ENCODE peak calls at places on chromosome 6, in seven cellular contexts. J is aorta, V is IMR-90, C is ovary, T is dorsolateral prefrontal cortex, H is GM23248, G is tibial artery. N is an unnamed sample. For H3K27me3, the result is how much of the 10 kb centered on the place peaks cover.

GRCh38 chr6:31729979-31730630 is 1.0 kb upstream of the DDAH2 start:
- DNase-seq in J (peak), V (peak), C (peak), T (peak), H (peak), G (peak), N (peak)

GRCh38 chr6:163529605-163530004 is 115.1 kb downstream of the QKI start:
- DNase-seq in J (no peak), V (peak), C (no peak), T (no peak), H (peak), G (no peak), N (no peak)

GRCh38 chr6:2797564-2798014 is 32.4 kb downstream of the WRNIP1 start:
- DNase-seq in J (no peak), V (no peak), C (no peak), T (no peak), H (no peak), G (no peak), N (no peak)

GRCh38 chr6:108106261-108106660 is 31.7 kb upstream of the OSTM1 start:
- DNase-seq in J (no peak), V (no peak), C (no peak), T (no peak), H (no peak), G (no peak), N (no peak)

GRCh38 chr6:38310061-38310460 is 329.7 kb downstream of the BTBD9 start:
- DNase-seq in J (no peak), V (no peak), C (no peak), T (peak), H (no peak), G (no peak), N (no peak)

GRCh38 chr6:11423072-11423471 is 114.5 kb upstream of the TMEM170B start:
- DNase-seq in J (no peak), V (peak), C (no peak), T (no peak), H (peak), G (no peak), N (no peak)

GRCh38 chr6:145092554-145092953 is 642.8 kb downstream of the EPM2A start:
- DNase-seq in J (no peak), V (no peak), C (no peak), T (no peak), H (no peak), G (no peak), N (no peak)

GRCh38 chr6:56381852-56382251 is 134.5 kb upstream of the COL21A1 start:
- DNase-seq in J (no peak), V (peak), C (no peak), T (no peak), H (peak), G (no peak), N (no peak)

GRCh38 chr6:101226677-101227135 is 166.8 kb upstream of the GRIK2 start:
- DNase-seq in J (no peak), V (peak), C (no peak), T (no peak), H (peak), G (no peak), N (no peak)

GRCh38 chr6:46044876-46045617 is 29.4 kb upstream of the CLIC5 start:
- DNase-seq in J (no peak), V (peak), C (no peak), T (no peak), H (peak), G (peak), N (peak)

GRCh38 chr6:43887340-43887858 is 117.4 kb downstream of the VEGFA start:
- DNase-seq in J (peak), V (no peak), C (no peak), T (no peak), H (no peak), G (no peak), N (peak)

GRCh38 chr6:3355358-3356055 is 96.8 kb downstream of the PSMG4 start:
- DNase-seq in J (no peak), V (no peak), C (peak), T (no peak), H (peak), G (peak), N (no peak)

GRCh38 chr6:30810813-30811329 is 66.5 kb upstream of the IER3 start:
- DNase-seq in J (peak), V (no peak), C (no peak), T (no peak), H (no peak), G (no peak), N (peak)

GRCh38 chr6:41228616-41229015 is 467 bp downstream of the TREML4 start:
- DNase-seq in J (no peak), V (no peak), C (no peak), T (no peak), H (peak), G (no peak), N (no peak)

GRCh38 chr6:55980627-55981211 is 105.3 kb upstream of the BMP5 start:
- DNase-seq in J (no peak), V (peak), C (no peak), T (no peak), H (peak), G (no peak), N (no peak)

GRCh38 chr6:126542052-126542451 is 202.1 kb downstream of the CENPW start:
- DNase-seq in J (no peak), V (no peak), C (no peak), T (no peak), H (no peak), G (no peak), N (no peak)

GRCh38 chr6:160534050-160534696 is 129.9 kb downstream of the LPA start:
- DNase-seq in J (peak), V (peak), C (peak), T (peak), H (peak), G (peak), N (peak)

GRCh38 chr6:10412165-10412947 is 2.5 kb downstream of the TFAP2A start:
- DNase-seq in J (no peak), V (peak), C (peak), T (no peak), H (peak), G (peak), N (no peak)

GRCh38 chr6:136470044-136470443 is 80.2 kb downstream of the MAP7 start:
- DNase-seq in J (no peak), V (no peak), C (no peak), T (no peak), H (no peak), G (no peak), N (no peak)

GRCh38 chr6:88848870-88849269 is 114.5 kb downstream of the RNGTT start:
- DNase-seq in J (no peak), V (no peak), C (no peak), T (no peak), H (no peak), G (no peak), N (no peak)

GRCh38 chr6:88248709-88249321 is 82.7 kb upstream of the CNR1 start:
- DNase-seq in J (no peak), V (no peak), C (no peak), T (no peak), H (no peak), G (no peak), N (no peak)

GRCh38 chr6:2823104-2823850 is 18.4 kb downstream of the SERPINB1 start:
- DNase-seq in J (no peak), V (peak), C (no peak), T (no peak), H (peak), G (no peak), N (no peak)

GRCh38 chr6:69917834-69918233 is 51.5 kb downstream of the COL19A1 start:
- DNase-seq in J (no peak), V (peak), C (no peak), T (no peak), H (peak), G (no peak), N (no peak)

GRCh38 chr6:70166088-70166958 is 136.6 kb downstream of the COL9A1 start:
- DNase-seq in J (no peak), V (peak), C (no peak), T (peak), H (peak), G (no peak), N (peak)

GRCh38 chr6:451336-451735 is 59.8 kb downstream of the IRF4 start:
- DNase-seq in J (no peak), V (no peak), C (no peak), T (no peak), H (no peak), G (no peak), N (no peak)

GRCh38 chr6:43639984-43640800 is 4.6 kb downstream of the MAD2L1BP start:
- DNase-seq in J (no peak), V (no peak), C (no peak), T (no peak), H (no peak), G (no peak), N (no peak)

GRCh38 chr6:39453236-39453635 is 130.7 kb upstream of the KCNK16 start:
- DNase-seq in J (no peak), V (no peak), C (no peak), T (no peak), H (no peak), G (no peak), N (no peak)

GRCh38 chr6:84415068-84415467 is 187.6 kb upstream of the CEP162 start:
- DNase-seq in J (no peak), V (no peak), C (no peak), T (no peak), H (no peak), G (no peak), N (no peak)

GRCh38 chr6:142857609-142858195 is 87.3 kb downstream of the HIVEP2 start:
- DNase-seq in J (no peak), V (no peak), C (no peak), T (no peak), H (no peak), G (no peak), N (no peak)

GRCh38 chr6:155130161-155130853 is 133.5 kb upstream of the CLDN20 start:
- DNase-seq in J (no peak), V (no peak), C (no peak), T (no peak), H (peak), G (no peak), N (no peak)

GRCh38 chr6:146183831-146184230 is 155.0 kb downstream of the GRM1 start:
- DNase-seq in J (no peak), V (no peak), C (no peak), T (no peak), H (no peak), G (no peak), N (no peak)

GRCh38 chr6:107833136-107833535 is 9.0 kb upstream of the SCML4 start:
- DNase-seq in J (no peak), V (no peak), C (no peak), T (no peak), H (no peak), G (no peak), N (no peak)

GRCh38 chr6:38554700-38555413 is 84.9 kb downstream of the BTBD9 start:
- DNase-seq in J (no peak), V (peak), C (no peak), T (no peak), H (peak), G (no peak), N (no peak)

GRCh38 chr6:37283268-37283667 is 25.3 kb upstream of the TMEM217 start:
- DNase-seq in J (no peak), V (peak), C (no peak), T (no peak), H (peak), G (no peak), N (no peak)

GRCh38 chr6:128179890-128180440 is 279.1 kb upstream of the THEMIS start:
- DNase-seq in J (no peak), V (no peak), C (no peak), T (no peak), H (no peak), G (no peak), N (no peak)

GRCh38 chr6:164344801-164345291 is 930.3 kb downstream of the QKI start:
- DNase-seq in J (no peak), V (no peak), C (no peak), T (no peak), H (peak), G (no peak), N (no peak)

GRCh38 chr6:75489025-75489424 is 4.6 kb downstream of the FILIP1 start:
- DNase-seq in J (no peak), V (peak), C (no peak), T (no peak), H (no peak), G (no peak), N (no peak)
- H3K27me3 ChIP-seq in J (under half), V (under half), C (under half), T (under half), H (under half), G (under half), N (under half)

DNA sequence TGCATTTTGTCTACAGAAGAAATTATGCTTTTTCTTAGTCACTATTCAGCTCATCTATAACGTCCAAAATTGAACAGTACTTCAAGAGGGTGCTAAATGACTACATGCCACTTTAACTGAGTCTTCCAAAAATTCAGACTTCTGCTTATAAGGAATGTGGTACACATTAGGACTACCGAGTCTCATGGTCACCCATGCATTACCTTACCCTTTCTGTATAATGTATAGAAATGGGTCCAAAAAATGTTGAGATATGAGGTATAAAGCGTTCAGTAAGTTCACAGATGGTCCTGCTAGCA is 118.8 kb upstream of the PRSS16 start:
- DNase-seq in J (no peak), V (no peak), C (no peak), T (no peak), H (no peak), G (no peak), N (no peak)
- H3K27me3 ChIP-seq in J (under half), V (under half), C (under half), T (under half), H (under half), G (under half), N (under half)

GRCh38 chr6:149230729-149231434 is 86.6 kb upstream of the TAB2 start:
- DNase-seq in J (no peak), V (no peak), C (no peak), T (no peak), H (peak), G (no peak), N (no peak)

GRCh38 chr6:149234051-149234962 is 83.2 kb upstream of the TAB2 start:
- DNase-seq in J (no peak), V (peak), C (no peak), T (no peak), H (peak), G (no peak), N (no peak)

GRCh38 chr6:149233056-149233715 is 84.3 kb upstream of the TAB2 start:
- DNase-seq in J (no peak), V (peak), C (no peak), T (no peak), H (peak), G (no peak), N (no peak)

GRCh38 chr6:149235130-149235561 is 82.4 kb upstream of the TAB2 start:
- DNase-seq in J (no peak), V (peak), C (no peak), T (no peak), H (peak), G (no peak), N (no peak)

DNA sequence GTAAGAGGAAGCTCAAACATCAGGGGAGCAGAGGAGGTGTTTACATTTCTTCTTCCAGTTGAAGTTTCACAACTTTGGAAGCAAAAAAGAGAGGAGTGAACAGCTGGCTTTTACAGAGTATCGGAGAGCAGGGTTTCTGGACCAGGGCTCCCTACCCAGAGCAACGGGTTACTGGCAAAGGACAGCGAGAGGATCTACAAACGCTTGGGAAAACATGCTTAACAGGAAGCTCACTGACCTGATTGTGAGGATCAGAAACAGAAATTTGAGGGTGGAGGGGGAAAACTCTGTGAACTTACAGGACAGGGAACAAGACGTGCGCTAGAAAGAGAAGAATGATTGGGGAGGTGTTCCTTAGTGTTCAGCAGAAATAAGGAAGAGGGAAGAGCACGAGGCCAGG is 85.7 kb upstream of the TAB2 start:
- DNase-seq in J (no peak), V (peak), C (peak), T (no peak), H (no peak), G (no peak), N (no peak)
- H3K27me3 ChIP-seq in J (under half), V (under half), C (under half), T (under half), H (under half), G (under half), N (under half)

GRCh38 chr6:29751480-29751879 is 28.2 kb downstream of the HLA-F start:
- DNase-seq in J (no peak), V (no peak), C (no peak), T (no peak), H (no peak), G (no peak), N (no peak)
- H3K27me3 ChIP-seq in J (under half), V (under half), C (under half), T (under half), H (under half), G (under half), N (under half)

GRCh38 chr6:170229396-170229795 is 61.5 kb downstream of the DLL1 start:
- DNase-seq in J (peak), V (no peak), C (no peak), T (no peak), H (no peak), G (no peak), N (no peak)

GRCh38 chr6:170226647-170227046 is 64.2 kb downstream of the DLL1 start:
- DNase-seq in J (peak), V (no peak), C (no peak), T (no peak), H (no peak), G (peak), N (no peak)

GRCh38 chr6:170227521-170227983 is 63.3 kb downstream of the DLL1 start:
- DNase-seq in J (peak), V (no peak), C (no peak), T (peak), H (no peak), G (no peak), N (no peak)

GRCh38 chr6:170228581-170229310 is 62.1 kb downstream of the DLL1 start:
- DNase-seq in J (peak), V (no peak), C (no peak), T (no peak), H (no peak), G (no peak), N (no peak)

GRCh38 chr6:170227996-170228550 is 62.8 kb downstream of the DLL1 start:
- DNase-seq in J (peak), V (no peak), C (no peak), T (no peak), H (no peak), G (no peak), N (no peak)
- H3K27me3 ChIP-seq in J (under half), V (under half), C (under half), T (under half), H (under half), G (under half), N (under half)

DNA sequence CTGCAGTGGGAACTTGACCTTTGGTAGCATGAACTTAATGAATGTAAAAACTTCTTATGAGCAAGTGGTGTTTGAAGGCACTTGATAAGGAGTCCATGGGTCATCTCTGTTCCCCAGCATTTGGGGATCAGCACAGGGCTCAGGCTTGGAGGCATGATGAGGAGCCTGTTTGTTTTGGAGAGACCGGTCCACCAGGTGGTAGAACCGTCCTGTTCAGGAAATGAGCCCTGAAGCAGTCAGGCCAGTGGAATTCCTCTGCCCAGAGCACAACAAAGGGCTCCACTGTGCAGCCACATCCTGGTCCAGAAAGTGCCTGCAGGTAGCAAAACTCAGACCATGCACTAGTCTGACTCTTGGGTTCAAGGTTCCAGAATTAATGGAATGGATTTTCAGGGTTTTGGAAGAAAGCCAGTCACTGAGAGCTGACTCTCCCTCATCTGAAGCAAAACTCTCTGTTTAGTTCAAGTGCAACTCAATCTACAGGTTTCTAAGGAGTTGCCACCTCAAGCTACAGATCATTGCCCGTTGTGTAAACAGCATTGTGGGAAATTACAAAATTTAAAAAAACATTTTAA is 52.3 kb upstream of the ADGRF1 start:
- DNase-seq in J (no peak), V (peak), C (no peak), T (no peak), H (no peak), G (no peak), N (peak)
- H3K27me3 ChIP-seq in J (under half), V (under half), C (under half), T (under half), H (under half), G (under half), N (under half)

DNA sequence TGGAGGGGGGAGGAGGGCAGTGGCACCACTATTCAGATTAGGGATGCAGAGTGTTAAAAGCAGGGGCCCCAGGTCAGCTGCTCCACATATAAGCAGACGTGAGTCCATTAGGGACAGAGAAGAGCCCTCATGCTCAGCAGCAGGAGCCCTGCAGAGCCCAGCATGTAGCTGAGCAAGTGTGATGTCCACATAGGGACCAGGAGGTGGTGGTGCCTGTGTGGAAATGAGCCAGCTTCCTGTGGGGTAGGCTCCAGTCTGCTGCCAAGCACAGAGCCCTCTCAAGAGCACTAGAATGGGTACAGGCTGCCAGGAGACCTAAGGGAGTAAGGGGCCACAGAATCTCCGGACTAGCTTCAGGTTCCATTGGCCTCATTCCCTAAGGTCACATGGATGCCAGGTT is 57.9 kb upstream of the MLN start:
- DNase-seq in J (no peak), V (no peak), C (no peak), T (no peak), H (no peak), G (no peak), N (no peak)
- H3K27me3 ChIP-seq in J (under half), V (under half), C (under half), T (under half), H (under half), G (under half), N (under half)

GRCh38 chr6:34053721-34054120 is 92.2 kb downstream of the GRM4 start:
- DNase-seq in J (no peak), V (no peak), C (no peak), T (no peak), H (no peak), G (no peak), N (no peak)
- H3K27me3 ChIP-seq in J (under half), V (under half), C (under half), T (under half), H (under half), G (under half), N (under half)

GRCh38 chr6:28770732-28771131 is 153.1 kb downstream of the TRIM27 start:
- DNase-seq in J (no peak), V (no peak), C (no peak), T (no peak), H (no peak), G (no peak), N (no peak)

GRCh38 chr6:28774292-28775051 is 149.3 kb downstream of the TRIM27 start:
- DNase-seq in J (no peak), V (no peak), C (no peak), T (no peak), H (no peak), G (no peak), N (no peak)

GRCh38 chr6:28771401-28772267 is 152.2 kb downstream of the TRIM27 start:
- DNase-seq in J (no peak), V (no peak), C (no peak), T (no peak), H (no peak), G (no peak), N (no peak)

GRCh38 chr6:28775052-28775376 is 148.8 kb downstream of the TRIM27 start:
- DNase-seq in J (no peak), V (no peak), C (no peak), T (no peak), H (no peak), G (no peak), N (no peak)

GRCh38 chr6:28772480-28773381 is 151.1 kb downstream of the TRIM27 start:
- DNase-seq in J (no peak), V (no peak), C (no peak), T (no peak), H (peak), G (no peak), N (no peak)
- H3K27me3 ChIP-seq in J (under half), V (half or more), C (under half), T (half or more), H (half or more), G (under half), N (half or more)

GRCh38 chr6:158516098-158516497 is 43.8 kb upstream of the TMEM181 start:
- DNase-seq in J (no peak), V (no peak), C (no peak), T (no peak), H (no peak), G (no peak), N (no peak)
- H3K27me3 ChIP-seq in J (under half), V (under half), C (under half), T (under half), H (under half), G (under half), N (under half)